ENCODE peak calls at places on chromosomes 1 and 21, in seven cellular contexts. N, V, Z, M, L, B and E are unnamed samples.

GRCh38 chr1:116460261-116460660 is 87.2 kb downstream of the ATP1A1 start:
- DNase-seq in N (peak), V (peak), Z (no peak), M (no peak), L (peak), B (no peak), E (no peak)

GRCh38 chr1:206472454-206472853 is 2.2 kb downstream of the IKBKE start:
- DNase-seq in N (peak), V (peak), Z (no peak), M (no peak), L (no peak), B (peak), E (peak)

GRCh38 chr1:232166942-232167341 is 463.0 kb downstream of the SIPA1L2 start:
- DNase-seq in N (no peak), V (no peak), Z (no peak), M (no peak), L (peak), B (no peak), E (no peak)

GRCh38 chr1:2198571-2198970 is 4.0 kb upstream of the FAAP20 start:
- DNase-seq in N (no peak), V (no peak), Z (no peak), M (no peak), L (no peak), B (no peak), E (no peak)

GRCh38 chr21:44966135-44967081 is 26.6 kb downstream of the SLX9 start:
- DNase-seq in N (peak), V (peak), Z (no peak), M (no peak), L (no peak), B (no peak), E (no peak)

GRCh38 chr1:94111879-94112278 is 9.1 kb downstream of the ABCA4 start:
- DNase-seq in N (no peak), V (no peak), Z (no peak), M (no peak), L (no peak), B (no peak), E (no peak)

GRCh38 chr1:160151303-160151702 is at the start of gene ATP1A4:
- DNase-seq in N (no peak), V (no peak), Z (no peak), M (no peak), L (no peak), B (no peak), E (no peak)

GRCh38 chr1:221724931-221725605 is 16.8 kb downstream of the DUSP10 start:
- DNase-seq in N (peak), V (peak), Z (no peak), M (no peak), L (no peak), B (no peak), E (no peak)

GRCh38 chr1:195908121-195908520 is 700.1 kb downstream of the KCNT2 start:
- DNase-seq in N (peak), V (peak), Z (no peak), M (no peak), L (no peak), B (peak), E (no peak)

GRCh38 chr1:16183157-16183556 is 27.3 kb upstream of the EPHA2 start:
- DNase-seq in N (peak), V (peak), Z (no peak), M (no peak), L (no peak), B (no peak), E (peak)

GRCh38 chr1:5637171-5637570 is 355.1 kb downstream of the NPHP4 start:
- DNase-seq in N (no peak), V (no peak), Z (no peak), M (no peak), L (peak), B (no peak), E (no peak)

GRCh38 chr1:230105754-230106625 is 39.0 kb downstream of the GALNT2 start:
- DNase-seq in N (peak), V (peak), Z (no peak), M (no peak), L (no peak), B (no peak), E (peak)

GRCh38 chr21:41187537-41188025 is 19.6 kb downstream of the BACE2 start:
- DNase-seq in N (no peak), V (no peak), Z (no peak), M (no peak), L (peak), B (no peak), E (no peak)

GRCh38 chr1:31127266-31127665 is 61.7 kb upstream of the PUM1 start:
- DNase-seq in N (peak), V (peak), Z (no peak), M (no peak), L (no peak), B (peak), E (no peak)

GRCh38 chr1:224623310-224623714 is 7.2 kb downstream of the CNIH3 start:
- DNase-seq in N (no peak), V (no peak), Z (no peak), M (no peak), L (no peak), B (no peak), E (peak)

GRCh38 chr1:215004121-215004837 is 78.3 kb upstream of the KCNK2 start:
- DNase-seq in N (no peak), V (peak), Z (no peak), M (no peak), L (no peak), B (no peak), E (no peak)

GRCh38 chr21:44732263-44732662 is 20.9 kb upstream of the TSPEAR start:
- DNase-seq in N (no peak), V (no peak), Z (no peak), M (peak), L (no peak), B (no peak), E (no peak)

GRCh38 chr1:230849451-230850194 is 18.7 kb downstream of the C1orf198 start:
- DNase-seq in N (peak), V (peak), Z (no peak), M (no peak), L (no peak), B (peak), E (peak)

GRCh38 chr1:164261691-164262240 is 297.2 kb upstream of the PBX1 start:
- DNase-seq in N (no peak), V (no peak), Z (no peak), M (no peak), L (no peak), B (no peak), E (no peak)

GRCh38 chr21:42373181-42373907 is 7.0 kb upstream of the TFF1 start:
- DNase-seq in N (no peak), V (no peak), Z (no peak), M (no peak), L (no peak), B (no peak), E (no peak)

GRCh38 chr1:170776777-170777176 is 112.8 kb downstream of the PRRX1 start:
- DNase-seq in N (no peak), V (no peak), Z (no peak), M (no peak), L (no peak), B (no peak), E (no peak)

GRCh38 chr1:246608616-246609376 is 42.5 kb downstream of the CNST start:
- DNase-seq in N (peak), V (peak), Z (no peak), M (no peak), L (no peak), B (peak), E (peak)

GRCh38 chr1:235329139-235329808 is 904 bp downstream of the GGPS1 start:
- DNase-seq in N (peak), V (no peak), Z (peak), M (peak), L (no peak), B (no peak), E (no peak)

GRCh38 chr1:45974541-45975269 is 157.7 kb downstream of the PIK3R3 start:
- DNase-seq in N (no peak), V (peak), Z (no peak), M (no peak), L (peak), B (no peak), E (no peak)

GRCh38 chr1:107525146-107525545 is 384.3 kb downstream of the NTNG1 start:
- DNase-seq in N (no peak), V (no peak), Z (no peak), M (no peak), L (no peak), B (no peak), E (no peak)

GRCh38 chr1:165497444-165498013 is 46.3 kb upstream of the LRRC52 start:
- DNase-seq in N (no peak), V (no peak), Z (no peak), M (no peak), L (no peak), B (no peak), E (no peak)

GRCh38 chr1:114139540-114139939 is 14.1 kb downstream of the SYT6 start:
- DNase-seq in N (no peak), V (no peak), Z (no peak), M (no peak), L (no peak), B (no peak), E (no peak)

GRCh38 chr1:24393892-24394291 is 19.7 kb downstream of the STPG1 start:
- DNase-seq in N (peak), V (peak), Z (no peak), M (peak), L (no peak), B (no peak), E (peak)

GRCh38 chr1:29695809-29696208 is 459.5 kb downstream of the PTPRU start:
- DNase-seq in N (no peak), V (no peak), Z (no peak), M (no peak), L (no peak), B (no peak), E (no peak)

GRCh38 chr1:186708578-186709203 is 28.5 kb upstream of the PTGS2 start:
- DNase-seq in N (peak), V (peak), Z (no peak), M (no peak), L (no peak), B (no peak), E (no peak)

GRCh38 chr1:1115136-1115829 is 606 bp downstream of the C1orf159 start:
- DNase-seq in N (no peak), V (no peak), Z (no peak), M (no peak), L (no peak), B (no peak), E (no peak)

GRCh38 chr1:236774926-236775325 is 20.2 kb upstream of the MTR start:
- DNase-seq in N (peak), V (peak), Z (no peak), M (no peak), L (peak), B (no peak), E (peak)

GRCh38 chr1:218525451-218526197 is 180.5 kb downstream of the TGFB2 start:
- DNase-seq in N (no peak), V (no peak), Z (no peak), M (no peak), L (no peak), B (no peak), E (no peak)